ENCODE peak calls at places on chromosomes 6 and 20, in five cellular contexts. I is T-helper 2 cell; S is NCI-H748 treated with DMSO at 0.1 percent for 48 hours; O is brain microvascular endothelial cell; Q is stimulated activated CD4-positive, alpha-beta T cell treated with anti-CD3 and anti-CD28 coated beads, Interleukin-4, amount 100 ng/mL, for 1 hour. G is an unnamed sample.
A peak's percentile ranks its signal among the peaks of the same experiment; 100 is the strongest.

GRCh38 chr6:7463785-7464184 is 74.2 kb downstream of the RIOK1 start:
- DNase-seq in S (no peak), O (no peak), Q (no peak), I (no peak), G (no peak)

GRCh38 chr6:140105857-140106256 is 731.4 kb upstream of the CITED2 start:
- DNase-seq in I (no peak), O (peak; percentile 5), S (no peak), Q (no peak), G (no peak)

GRCh38 chr20:62938105-62938888 is at the start of gene GID8:
- DNase-seq in O (no peak), Q (peak; percentile 51), I (no peak), S (no peak), G (no peak)

GRCh38 chr6:36856277-36856676 is 17.0 kb upstream of the CPNE5 start:
- DNase-seq in I (no peak), S (no peak), O (no peak), Q (no peak), G (no peak)

GRCh38 chr6:142851601-142852000 is 93.4 kb downstream of the HIVEP2 start:
- DNase-seq in S (no peak), O (no peak), Q (no peak), I (no peak), G (no peak)

GRCh38 chr6:125668071-125668470 is 81.4 kb upstream of the HEY2 start:
- DNase-seq in O (no peak), I (no peak), Q (no peak), S (no peak), G (no peak)

GRCh38 chr6:41713161-41713649 is 22.2 kb downstream of the TFEB start:
- DNase-seq in I (no peak), O (no peak), Q (no peak), S (no peak), G (no peak)

GRCh38 chr20:61805781-61806180 is 259.9 kb downstream of the TAF4 start:
- DNase-seq in O (no peak), Q (no peak), S (no peak), I (no peak), G (no peak)

GRCh38 chr20:3871549-3872265 is 17.5 kb upstream of the PANK2 start:
- DNase-seq in O (no peak), Q (no peak), I (no peak), S (no peak), G (no peak)

GRCh38 chr20:49838546-49838945 is 25.9 kb downstream of the SLC9A8 start:
- DNase-seq in Q (no peak), O (no peak), I (no peak), S (no peak), G (no peak)

GRCh38 chr6:101776919-101777350 is 383.4 kb downstream of the GRIK2 start:
- DNase-seq in S (peak; percentile 65), I (no peak), O (no peak), Q (no peak), G (peak; percentile 67)

GRCh38 chr20:56285496-56285895 is 37.0 kb downstream of the MC3R start:
- DNase-seq in O (no peak), Q (no peak), S (no peak), I (no peak), G (no peak)

G was measured in NCI-H1930.